ENCODE peak calls at places on chromosomes 2 and 18, in ten cellular contexts. N is ovary; O is right cardiac atrium; B is heart left ventricle; Y is heart right ventricle; C is CD4-positive, alpha-beta T cell; K is SJSA1; X is GM12878; Z is spleen; D is adrenal gland. U is an unnamed sample. For H3K27me3, the result is how much of the 10 kb centered on the place peaks cover.

GRCh38 chr2:158990397-158991209 is 22.2 kb downstream of the TANC1 start:
- DNase-seq in N (no peak), O (no peak), B (no peak), Y (no peak), C (no peak), K (no peak), X (no peak), Z (no peak), D (no peak), U (no peak)

GRCh38 chr2:201126308-201127127 is 10.6 kb downstream of the CFLAR start:
- DNase-seq in N (no peak), O (peak), B (no peak), Y (no peak), C (no peak), K (no peak), X (no peak), Z (no peak), D (no peak), U (no peak)

GRCh38 chr18:48216639-48217280 is 192.4 kb downstream of the ZBTB7C start:
- DNase-seq in N (no peak), O (no peak), B (no peak), Y (no peak), C (no peak), K (no peak), X (no peak), Z (no peak), D (peak), U (no peak)

GRCh38 chr18:7065736-7066135 is 51.9 kb downstream of the LAMA1 start:
- DNase-seq in N (no peak), O (no peak), B (no peak), Y (no peak), C (no peak), K (no peak), X (no peak), Z (no peak), D (no peak), U (no peak)

GRCh38 chr2:51581636-51582267 is 549.8 kb upstream of the NRXN1 start:
- DNase-seq in N (no peak), O (peak), B (no peak), Y (no peak), C (no peak), K (no peak), X (no peak), Z (peak), D (no peak), U (no peak)

GRCh38 chr2:48531141-48531648 is 1.2 kb downstream of the STON1 start:
- DNase-seq in N (peak), O (no peak), B (peak), Y (no peak), C (no peak), K (peak), X (no peak), Z (no peak), D (no peak), U (no peak)

GRCh38 chr2:129178356-129178755 is 801.1 kb upstream of the RAB6C start:
- DNase-seq in N (no peak), O (peak), B (no peak), Y (peak), C (no peak), K (no peak), X (no peak), Z (no peak), D (peak), U (no peak)

GRCh38 chr2:109135572-109136185 is 6.7 kb downstream of the SH3RF3 start:
- DNase-seq in N (no peak), O (no peak), B (no peak), Y (no peak), C (no peak), K (peak), X (no peak), Z (no peak), D (peak), U (no peak)

GRCh38 chr2:71892132-71892730 is 255.4 kb downstream of the CYP26B1 start:
- DNase-seq in N (no peak), O (no peak), B (no peak), Y (no peak), C (no peak), K (no peak), X (no peak), Z (peak), D (peak), U (no peak)

GRCh38 chr2:37800176-37800835 is 124.8 kb upstream of the RMDN2 start:
- DNase-seq in N (no peak), O (no peak), B (no peak), Y (no peak), C (no peak), K (no peak), X (no peak), Z (no peak), D (no peak), U (no peak)

GRCh38 chr2:85669549-85669948 is 1.6 kb upstream of the SFTPB start:
- DNase-seq in N (no peak), O (no peak), B (no peak), Y (no peak), C (no peak), K (no peak), X (peak), Z (no peak), D (no peak), U (no peak)

GRCh38 chr2:133502678-133503077 is 65.6 kb downstream of the NCKAP5 start:
- DNase-seq in N (no peak), O (no peak), B (no peak), Y (no peak), C (no peak), K (no peak), X (no peak), Z (no peak), D (no peak), U (no peak)

GRCh38 chr2:109562421-109562820 is 51.3 kb downstream of the SEPTIN10 start:
- DNase-seq in N (no peak), O (no peak), B (no peak), Y (no peak), C (no peak), K (no peak), X (no peak), Z (no peak), D (no peak), U (no peak)

GRCh38 chr2:143732076-143732475 is 602.9 kb downstream of the ARHGAP15 start:
- DNase-seq in N (no peak), O (no peak), B (no peak), Y (no peak), C (no peak), K (no peak), X (no peak), Z (no peak), D (no peak), U (no peak)

GRCh38 chr2:235850289-235850688 is 317.9 kb downstream of the GBX2 start:
- DNase-seq in N (no peak), O (no peak), B (no peak), Y (no peak), C (no peak), K (no peak), X (no peak), Z (peak), D (no peak), U (no peak)

GRCh38 chr18:77141401-77142118 is 9.0 kb upstream of the MBP start:
- DNase-seq in N (no peak), O (no peak), B (no peak), Y (no peak), C (no peak), K (no peak), X (no peak), Z (no peak), D (no peak), U (no peak)

GRCh38 chr18:52572036-52572750 is 232.2 kb downstream of the DCC start:
- DNase-seq in N (no peak), O (no peak), B (no peak), Y (no peak), C (no peak), K (no peak), X (no peak), Z (no peak), D (no peak), U (peak)
- H3K27ac ChIP-seq in N (no peak), O (no peak), B (no peak), Y (no peak), C (no peak), K (no peak), X (no peak), Z (no peak), D (no peak), U (peak)

GRCh38 chr18:79789901-79790885 is 7.5 kb upstream of the KCNG2 start:
- DNase-seq in N (no peak), O (peak), B (no peak), Y (no peak), C (no peak), K (no peak), X (no peak), Z (peak), D (no peak), U (peak)
- H3K27me3 ChIP-seq in N (under half), O (under half), B (half or more), Y (half or more), C (half or more), K (under half), X (under half), Z (half or more), D (under half), U (under half)

GRCh38 chr2:190533175-190533967 is 1.2 kb downstream of the NEMP2 start:
- DNase-seq in N (no peak), O (no peak), B (peak), Y (no peak), C (no peak), K (no peak), X (no peak), Z (no peak), D (no peak), U (no peak)
- H3K27ac ChIP-seq in N (peak), O (peak), B (peak), Y (peak), C (peak), K (peak), X (peak), Z (peak), D (peak), U (peak)

DNA sequence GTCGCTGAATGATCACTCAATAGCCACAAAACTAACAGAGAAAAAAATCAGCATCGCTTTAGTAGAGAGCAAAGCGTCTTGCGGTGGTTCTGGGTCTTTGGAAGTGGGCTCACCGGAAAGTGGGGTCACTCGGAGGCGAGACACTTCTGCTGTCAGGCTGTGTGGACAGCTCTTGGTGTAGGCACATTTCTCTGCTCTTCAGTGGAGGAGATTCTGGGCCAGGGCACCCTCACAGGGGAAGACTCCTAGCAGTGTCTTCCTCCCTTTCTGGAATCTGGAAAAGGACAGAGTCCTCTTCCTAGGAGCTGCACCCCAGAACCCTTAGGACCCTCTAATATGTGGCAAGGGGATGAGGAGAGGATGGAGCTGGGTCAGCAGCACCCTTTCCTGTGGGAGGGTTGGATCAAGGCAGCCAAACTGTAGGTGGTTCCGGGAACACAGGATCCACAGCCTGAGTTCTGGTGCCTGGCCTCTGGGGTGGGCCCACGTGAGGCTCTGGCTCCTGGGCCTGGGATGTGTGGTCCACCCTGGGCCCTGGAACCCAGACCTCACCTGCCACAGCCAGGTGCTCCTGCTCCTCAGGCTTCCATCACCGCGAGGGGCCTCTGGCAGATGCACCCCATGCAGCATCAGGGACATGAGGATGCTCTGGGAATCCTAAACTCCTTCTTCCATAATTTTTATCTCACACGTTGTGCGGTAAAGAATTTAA is 25.1 kb downstream of the GPR35 start:
- DNase-seq in N (no peak), O (no peak), B (no peak), Y (no peak), C (no peak), K (no peak), X (no peak), Z (no peak), D (no peak), U (no peak)
- H3K27me3 ChIP-seq in N (under half), O (under half), B (under half), Y (under half), C (under half), K (half or more), X (under half), Z (half or more), D (under half), U (under half)

U was measured in dorsolateral prefrontal cortex.